ENCODE peak calls at places on chromosomes 5 and 9, in four cellular contexts. X, Q, J and O are unnamed samples.

GRCh38 chr9:110255417-110256141 is 728 bp downstream of the TXN start:
- DNase-seq in Q (peak; percentile 45), X (peak; percentile 16), J (peak; percentile 58), O (peak; percentile 48)

GRCh38 chr5:134592141-134592746 is 40.4 kb downstream of the SAR1B start:
- DNase-seq in Q (no peak), J (no peak), X (no peak), O (peak; percentile 32)

GRCh38 chr5:142426129-142426641 is 101.4 kb upstream of the SPRY4 start:
- DNase-seq in X (no peak), Q (no peak), J (no peak), O (no peak)

GRCh38 chr9:81497096-81497495 is 192.3 kb downstream of the TLE1 start:
- DNase-seq in Q (no peak), X (no peak), J (no peak), O (peak; percentile 8)

GRCh38 chr5:169803077-169803981 is 166.3 kb downstream of the DOCK2 start:
- DNase-seq in J (no peak), X (no peak), Q (peak; percentile 33), O (peak; percentile 99)

GRCh38 chr9:84839538-84839937 is 170.0 kb downstream of the NTRK2 start:
- DNase-seq in X (no peak), Q (no peak), J (peak; percentile 57), O (no peak)

GRCh38 chr5:1443145-1443543 is 2.1 kb downstream of the SLC6A3 start:
- DNase-seq in X (no peak), Q (no peak), J (no peak), O (no peak)

GRCh38 chr9:15670884-15671283 is 118.0 kb downstream of the CCDC171 start:
- DNase-seq in Q (no peak), J (no peak), X (no peak), O (no peak)

GRCh38 chr9:115117999-115118470 is at the start of gene TNC:
- DNase-seq in J (peak; percentile 32), X (no peak), Q (no peak), O (peak; percentile 85)

GRCh38 chr9:13267743-13268142 is 11.7 kb downstream of the MPDZ start:
- DNase-seq in J (no peak), X (no peak), Q (no peak), O (peak; percentile 96)

GRCh38 chr9:100739666-100740065 is 161.8 kb downstream of the CAVIN4 start:
- DNase-seq in X (no peak), Q (no peak), J (no peak), O (no peak)

GRCh38 chr9:85600675-85601263 is 141.0 kb downstream of the AGTPBP1 start:
- DNase-seq in Q (peak; percentile 69), X (no peak), J (no peak), O (no peak)

GRCh38 chr5:1056611-1057484 is 48.2 kb downstream of the NKD2 start:
- DNase-seq in J (no peak), X (no peak), Q (no peak), O (no peak)

GRCh38 chr5:85109616-85110015 is 724.9 kb upstream of the EDIL3 start:
- DNase-seq in J (no peak), Q (no peak), X (no peak), O (no peak)

GRCh38 chr5:83644301-83644700 is 76.4 kb downstream of the HAPLN1 start:
- DNase-seq in Q (peak; percentile 9), J (no peak), X (no peak), O (no peak)

GRCh38 chr9:112224401-112225289 is 49.5 kb upstream of the SUSD1 start:
- DNase-seq in Q (no peak), J (no peak), X (no peak), O (peak; percentile 22)

GRCh38 chr5:180135967-180136641 is 64.5 kb upstream of the RNF130 start:
- DNase-seq in J (peak; percentile 5), X (no peak), Q (no peak), O (no peak)

GRCh38 chr9:127492616-127493015 is 41.3 kb downstream of the LRSAM1 start:
- DNase-seq in X (no peak), J (no peak), Q (no peak), O (no peak)

GRCh38 chr5:139382371-139382770 is 726 bp downstream of the SLC23A1 start:
- DNase-seq in Q (no peak), X (no peak), J (no peak), O (no peak)

GRCh38 chr9:91255327-91255726 is 106.4 kb downstream of the AUH start:
- DNase-seq in X (no peak), J (no peak), Q (no peak), O (peak; percentile 11)

GRCh38 chr9:101028346-101029299 is at the start of gene PLPPR1:
- DNase-seq in J (peak; percentile 33), X (no peak), Q (peak; percentile 55), O (peak; percentile 50)

GRCh38 chr5:170280090-170280493 is 17.5 kb downstream of the LCP2 start:
- DNase-seq in Q (no peak), X (no peak), J (no peak), O (no peak)

GRCh38 chr9:78938821-78939220 is 632.9 kb upstream of the TLE4 start:
- DNase-seq in X (no peak), Q (no peak), J (no peak), O (no peak)

GRCh38 chr9:128882677-128883590 is 1.0 kb downstream of the LRRC8A start:
- DNase-seq in X (no peak), J (peak; percentile 26), Q (no peak), O (peak; percentile 55)

GRCh38 chr9:129126789-129127618 is 15.8 kb downstream of the PTPA start:
- DNase-seq in J (no peak), X (no peak), Q (peak; percentile 86), O (no peak)

GRCh38 chr5:171639966-171640365 is 145.7 kb upstream of the SMIM23 start:
- DNase-seq in Q (no peak), J (no peak), X (no peak), O (no peak)

GRCh38 chr5:57577432-57578175 is 95.0 kb upstream of the ACTBL2 start:
- DNase-seq in Q (no peak), J (no peak), X (no peak), O (no peak)

GRCh38 chr9:120740135-120740534 is 25.9 kb upstream of the MEGF9 start:
- DNase-seq in Q (no peak), X (no peak), J (no peak), O (peak; percentile 57)

GRCh38 chr9:16031971-16032370 is 479.1 kb downstream of the CCDC171 start:
- DNase-seq in Q (no peak), J (no peak), X (no peak), O (no peak)

GRCh38 chr5:55853271-55853670 is 2.1 kb downstream of the IL31RA start:
- DNase-seq in X (no peak), J (no peak), Q (no peak), O (peak; percentile 37)

GRCh38 chr9:21965401-21965951 is 28.7 kb downstream of the CDKN2A start:
- DNase-seq in J (no peak), X (no peak), Q (peak; percentile 69), O (peak; percentile 81)

GRCh38 chr5:132190161-132190817 is 37.4 kb downstream of the P4HA2 start:
- DNase-seq in J (peak; percentile 52), Q (peak; percentile 55), X (no peak), O (peak; percentile 81)

GRCh38 chr5:133025804-133026663 is at the start of gene ZCCHC10:
- DNase-seq in Q (peak; percentile 98), J (peak; percentile 98), X (peak; percentile 87), O (peak; percentile 93)

GRCh38 chr9:129776566-129776937 is 23.7 kb upstream of the PTGES start:
- DNase-seq in X (no peak), J (no peak), Q (no peak), O (peak; percentile 20)

GRCh38 chr5:6634327-6634713 is 1.1 kb downstream of the SRD5A1 start:
- DNase-seq in X (no peak), J (no peak), Q (no peak), O (peak; percentile 16)
- H3K4me3 ChIP-seq in X (no peak overlapping the region), J (peak overlapping the region; percentile 83), Q (peak overlapping the region; percentile 92), O (peak overlapping the region; percentile 76)

GRCh38 chr5:96880402-96881164 is 4.3 kb downstream of the ERAP2 start:
- DNase-seq in Q (no peak), J (no peak), X (no peak), O (peak; percentile 79)
- H3K4me3 ChIP-seq in Q (no peak overlapping the region), J (no peak overlapping the region), X (no peak overlapping the region), O (no peak overlapping the region)

DNA sequence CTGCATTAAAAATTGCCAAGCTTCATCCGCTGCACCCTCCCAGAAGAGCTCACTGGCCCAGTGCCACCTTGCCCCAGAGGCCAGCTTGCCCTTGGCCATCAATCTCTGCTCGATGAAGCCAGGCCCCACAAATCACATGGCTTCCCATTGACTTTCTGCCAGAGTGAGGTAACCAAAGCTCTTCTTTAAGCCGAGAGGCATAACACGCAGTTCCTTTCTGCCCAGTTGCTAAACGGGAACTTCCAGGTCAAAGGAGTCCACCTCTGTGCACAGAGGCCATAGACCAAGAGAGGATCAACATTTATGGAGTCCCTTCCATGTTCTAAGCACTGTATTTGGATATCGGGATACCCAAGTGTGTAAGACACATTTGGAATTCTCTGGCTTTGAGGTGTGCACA is 208.8 kb downstream of the KIF4B start:
- DNase-seq in X (no peak), J (no peak), Q (no peak), O (no peak)
- H3K4me3 ChIP-seq in X (no peak overlapping the region), J (no peak overlapping the region), Q (no peak overlapping the region), O (no peak overlapping the region)

GRCh38 chr5:129962506-129962905 is 58.2 kb downstream of the CHSY3 start:
- DNase-seq in J (no peak), X (no peak), Q (no peak), O (no peak)
- H3K4me3 ChIP-seq in J (no peak overlapping the region), X (no peak overlapping the region), Q (no peak overlapping the region), O (no peak overlapping the region)

DNA sequence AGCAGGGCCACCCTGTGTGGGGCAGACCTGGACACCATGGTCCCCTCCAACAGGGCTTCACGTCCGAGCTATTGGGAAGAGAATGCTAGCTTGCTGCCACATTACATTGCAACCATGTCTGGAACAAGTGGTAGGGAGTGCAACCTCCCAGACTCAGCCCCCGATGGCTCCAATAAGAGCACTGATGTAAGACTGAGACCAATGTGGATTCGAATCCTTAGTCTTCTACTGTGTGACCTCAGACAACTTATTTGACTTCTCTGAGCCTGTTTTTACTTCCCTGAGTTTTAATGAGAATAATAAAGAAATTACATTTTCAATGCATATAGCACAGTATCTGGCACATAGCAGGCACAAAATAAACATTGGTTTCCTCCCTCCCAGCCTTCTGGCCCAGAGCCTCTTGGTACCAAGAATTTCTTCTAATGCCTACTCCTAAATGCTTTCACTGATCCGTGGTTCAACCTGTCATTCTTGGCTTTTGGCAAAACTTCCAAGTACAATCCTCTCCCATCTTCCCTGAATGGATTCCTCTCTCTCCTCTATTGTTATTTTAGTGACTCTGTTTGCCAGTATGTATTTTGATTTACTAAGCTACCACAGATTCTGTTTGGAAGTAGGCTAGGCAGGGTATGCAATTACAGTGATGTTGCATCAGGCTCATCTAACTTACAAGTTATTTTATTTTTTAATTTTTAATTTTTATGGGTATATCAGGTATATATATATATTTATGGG is 34.6 kb upstream of the COL15A1 start:
- DNase-seq in Q (no peak), X (no peak), J (no peak), O (peak; percentile 63)
- H3K4me3 ChIP-seq in Q (no peak overlapping the region), X (no peak overlapping the region), J (no peak overlapping the region), O (no peak overlapping the region)